ENCODE peak calls at places on chromosomes 3 and 15, in seven cellular contexts. X is lung; J is pancreas; L is right cardiac atrium; W is Peyer's patch; I is CD8-positive, alpha-beta memory T cell; O is upper lobe of left lung. F is an unnamed sample. For H3K9me3, the result is how much of the 10 kb centered on the place peaks cover.

GRCh38 chr3:62600033-62600432 is 226.7 kb upstream of the FEZF2 start:
- DNase-seq in X (no peak), J (no peak), L (no peak), W (no peak), I (no peak), O (no peak), F (no peak)

GRCh38 chr15:92902723-92903587 is 2.8 kb downstream of the CHD2 start:
- DNase-seq in X (no peak), J (no peak), L (no peak), W (no peak), I (no peak), O (no peak), F (no peak)

GRCh38 chr15:67003586-67003985 is 61.8 kb upstream of the SMAD3 start:
- DNase-seq in X (no peak), J (no peak), L (no peak), W (no peak), I (no peak), O (no peak), F (no peak)

GRCh38 chr3:127709320-127710060 is 36.7 kb downstream of the ABTB1 start:
- DNase-seq in X (no peak), J (no peak), L (peak), W (no peak), I (no peak), O (no peak), F (no peak)

GRCh38 chr3:185846041-185846440 is 21.2 kb upstream of the IGF2BP2 start:
- DNase-seq in X (no peak), J (no peak), L (no peak), W (no peak), I (no peak), O (no peak), F (no peak)

GRCh38 chr3:45554001-45554691 is 40.4 kb upstream of the LIMD1 start:
- DNase-seq in X (no peak), J (no peak), L (peak), W (no peak), I (no peak), O (no peak), F (no peak)

GRCh38 chr3:39707314-39707909 is 102.0 kb upstream of the MYRIP start:
- DNase-seq in X (no peak), J (no peak), L (no peak), W (no peak), I (no peak), O (no peak), F (no peak)

GRCh38 chr3:25849101-25849500 is 59.2 kb downstream of the OXSM start:
- DNase-seq in X (no peak), J (peak), L (no peak), W (no peak), I (no peak), O (no peak), F (no peak)

GRCh38 chr15:81339851-81340250 is 15.9 kb upstream of the STARD5 start:
- DNase-seq in X (no peak), J (no peak), L (no peak), W (no peak), I (no peak), O (no peak), F (no peak)

GRCh38 chr15:66846811-66847210 is 144.8 kb downstream of the SMAD6 start:
- DNase-seq in X (no peak), J (no peak), L (no peak), W (no peak), I (no peak), O (no peak), F (no peak)

GRCh38 chr15:51755790-51756189 is 4.4 kb downstream of the TMOD2 start:
- DNase-seq in X (no peak), J (no peak), L (no peak), W (no peak), I (no peak), O (no peak), F (no peak)

GRCh38 chr3:144426366-144426765 is 454.7 kb downstream of the DIPK2A start:
- DNase-seq in X (no peak), J (no peak), L (no peak), W (no peak), I (no peak), O (no peak), F (no peak)

GRCh38 chr3:183295211-183295610 is 42.2 kb downstream of the B3GNT5 start:
- DNase-seq in X (peak), J (no peak), L (no peak), W (no peak), I (no peak), O (no peak), F (no peak)

GRCh38 chr3:101036213-101036618 is 43.0 kb upstream of the ABI3BP start:
- DNase-seq in X (peak), J (peak), L (peak), W (no peak), I (no peak), O (no peak), F (no peak)

GRCh38 chr15:29045717-29046116 is 159.9 kb downstream of the APBA2 start:
- DNase-seq in X (no peak), J (no peak), L (no peak), W (no peak), I (no peak), O (no peak), F (no peak)

GRCh38 chr3:72311425-72311824 is 526.5 kb upstream of the PROK2 start:
- DNase-seq in X (no peak), J (no peak), L (no peak), W (no peak), I (no peak), O (no peak), F (no peak)

GRCh38 chr15:90261811-90262210 is 3.7 kb upstream of the NGRN start:
- DNase-seq in X (no peak), J (no peak), L (no peak), W (no peak), I (no peak), O (no peak), F (no peak)

GRCh38 chr3:107235193-107235922 is 141.9 kb upstream of the CCDC54 start:
- DNase-seq in X (no peak), J (no peak), L (peak), W (no peak), I (no peak), O (no peak), F (no peak)

GRCh38 chr3:148791296-148791695 is 36.3 kb upstream of the CPB1 start:
- DNase-seq in X (no peak), J (no peak), L (no peak), W (no peak), I (no peak), O (no peak), F (no peak)

GRCh38 chr3:13536832-13537231 is 12.1 kb upstream of the FBLN2 start:
- DNase-seq in X (no peak), J (no peak), L (peak), W (no peak), I (no peak), O (no peak), F (no peak)

GRCh38 chr3:23810342-23811116 is 4.8 kb downstream of the UBE2E1 start:
- DNase-seq in X (peak), J (peak), L (peak), W (peak), I (peak), O (peak), F (peak)

GRCh38 chr15:100234158-100235029 is 107.4 kb downstream of the ADAMTS17 start:
- DNase-seq in X (no peak), J (peak), L (peak), W (no peak), I (no peak), O (no peak), F (no peak)

GRCh38 chr15:100236981-100237720 is 104.6 kb downstream of the ADAMTS17 start:
- DNase-seq in X (no peak), J (no peak), L (no peak), W (no peak), I (no peak), O (no peak), F (no peak)

GRCh38 chr15:100229181-100230163 is 112.3 kb downstream of the ADAMTS17 start:
- DNase-seq in X (no peak), J (no peak), L (no peak), W (no peak), I (no peak), O (no peak), F (no peak)

GRCh38 chr15:100230784-100231183 is 111.0 kb downstream of the ADAMTS17 start:
- DNase-seq in X (no peak), J (peak), L (no peak), W (no peak), I (no peak), O (no peak), F (no peak)

GRCh38 chr15:100235030-100235617 is 106.7 kb downstream of the ADAMTS17 start:
- DNase-seq in X (no peak), J (no peak), L (no peak), W (no peak), I (no peak), O (no peak), F (no peak)
- H3K9me3 ChIP-seq in X (under half), J (under half), L (under half), W (under half), I (under half), O (under half), F (under half)

DNA sequence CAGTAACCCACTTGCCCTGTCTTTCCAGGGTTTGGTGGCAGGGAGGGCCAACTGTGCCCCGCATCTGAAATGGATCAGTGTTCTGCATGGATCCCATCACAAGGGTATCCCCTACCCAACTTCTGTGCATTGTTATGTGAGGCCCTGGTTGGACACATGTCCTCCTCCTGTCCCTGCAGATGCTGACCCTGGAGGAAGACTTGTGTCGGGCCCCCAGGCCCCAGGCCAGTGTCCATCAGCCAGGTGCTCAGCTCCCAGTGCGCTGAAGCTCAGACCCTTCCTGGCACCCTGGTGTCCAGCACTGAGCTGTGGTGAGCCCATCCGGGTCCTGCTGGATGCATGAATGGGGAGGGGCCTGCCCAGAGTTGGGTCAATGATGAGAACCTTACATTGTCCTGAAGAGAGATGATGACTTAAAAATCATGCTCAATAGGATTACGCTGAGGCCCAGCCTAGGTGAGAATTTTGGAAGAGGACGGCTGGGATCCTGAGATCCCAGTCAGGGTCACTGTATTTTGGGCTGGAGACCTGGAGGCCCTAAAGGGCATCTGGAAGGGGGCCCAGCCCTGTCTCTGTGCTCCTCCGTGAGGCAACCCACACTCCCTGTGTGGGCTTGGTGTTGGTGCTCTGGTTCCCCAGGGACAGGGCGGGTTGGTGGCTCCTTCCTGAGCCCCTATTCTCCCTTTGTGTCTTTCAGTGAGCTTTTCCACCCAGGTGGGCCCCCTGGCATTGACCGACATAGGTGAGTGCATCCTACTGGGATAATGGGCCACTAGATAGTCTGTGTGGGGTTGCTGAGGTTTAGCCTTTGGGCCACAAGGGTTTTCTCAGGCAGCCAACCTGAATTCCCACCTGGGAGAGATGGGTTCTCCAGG is 199.1 kb downstream of the UBE3A start:
- DNase-seq in X (no peak), J (no peak), L (peak), W (no peak), I (peak), O (no peak), F (peak)
- H3K9me3 ChIP-seq in X (half or more), J (under half), L (under half), W (under half), I (under half), O (under half), F (under half)

GRCh38 chr15:25243800-25244097 is 195.1 kb downstream of the UBE3A start:
- DNase-seq in X (no peak), J (no peak), L (peak), W (peak), I (peak), O (no peak), F (no peak)
- H3K9me3 ChIP-seq in X (half or more), J (under half), L (under half), W (under half), I (under half), O (under half), F (under half)

GRCh38 chr15:42273099-42273899 is at the start of the genes GANC and TMEM87A:
- DNase-seq in X (peak), J (peak), L (peak), W (peak), I (peak), O (peak), F (peak)
- H3K9me3 ChIP-seq in X (under half), J (under half), L (under half), W (under half), I (under half), O (under half), F (under half)

DNA sequence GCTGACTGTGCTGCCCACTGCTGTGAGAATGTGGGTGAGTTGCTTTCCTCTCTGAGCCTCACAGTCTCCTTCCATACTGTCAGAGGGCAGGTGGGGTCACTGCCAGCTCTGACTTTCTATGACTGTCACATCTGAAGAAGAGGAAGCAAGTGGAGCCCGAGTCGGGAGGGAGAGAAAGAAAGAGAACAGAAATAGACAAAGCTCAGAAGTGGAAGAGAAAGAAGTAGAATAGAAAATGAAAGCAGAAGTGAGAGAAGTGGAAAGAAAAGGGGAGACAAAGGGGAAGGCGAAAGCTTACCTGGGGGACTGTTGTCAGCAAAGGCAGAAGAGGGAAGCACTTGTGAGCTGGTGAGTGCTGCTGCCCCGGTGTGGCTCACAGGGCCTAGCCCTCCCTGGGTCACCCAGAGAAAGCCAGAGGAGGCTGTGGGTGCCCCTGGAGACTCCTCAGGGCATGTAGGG is 57.9 kb downstream of the EPHB1 start:
- DNase-seq in X (no peak), J (no peak), L (no peak), W (no peak), I (no peak), O (no peak), F (no peak)
- H3K9me3 ChIP-seq in X (under half), J (under half), L (under half), W (under half), I (under half), O (under half), F (under half)

F was measured in T-helper 17 cell.